ENCODE peak calls at places on chromosome 11, in eight cellular contexts. One of them, this sample, is unnamed.
A peak's percentile ranks its signal among the peaks of the same experiment; 100 is the strongest.

GRCh38 chr11:62680825-62681240 is 2.0 kb upstream of the UBXN1 start:
- DNase-seq in K562: peak; percentile 44
- DNase-seq in transverse colon: peak; percentile 53
- DNase-seq in spleen: no peak
- DNase-seq in hepatocyte: peak; percentile 78
- DNase-seq in foreskin keratinocyte: peak; percentile 62
- DNase-seq in stomach: peak; percentile 47
- DNase-seq in A549: peak; percentile 88
- DNase-seq in this sample: no peak

GRCh38 chr11:99383628-99384300 is 363.0 kb downstream of the CNTN5 start:
- DNase-seq in K562: no peak
- DNase-seq in transverse colon: no peak
- DNase-seq in spleen: no peak
- DNase-seq in hepatocyte: peak; percentile 16
- DNase-seq in foreskin keratinocyte: no peak
- DNase-seq in stomach: no peak
- DNase-seq in A549: no peak
- DNase-seq in this sample: no peak

GRCh38 chr11:111629499-111629898 is 27.2 kb downstream of the SIK2 start:
- DNase-seq in K562: no peak
- DNase-seq in transverse colon: no peak
- DNase-seq in spleen: no peak
- DNase-seq in hepatocyte: no peak
- DNase-seq in foreskin keratinocyte: peak; percentile 9
- DNase-seq in stomach: no peak
- DNase-seq in A549: no peak
- DNase-seq in this sample: no peak

GRCh38 chr11:105274631-105275030 is 135.1 kb upstream of the CARD18 start:
- DNase-seq in K562: no peak
- DNase-seq in transverse colon: no peak
- DNase-seq in spleen: no peak
- DNase-seq in hepatocyte: no peak
- DNase-seq in foreskin keratinocyte: peak; percentile 7
- DNase-seq in stomach: no peak
- DNase-seq in A549: no peak
- DNase-seq in this sample: no peak

GRCh38 chr11:114059278-114059983 is at the start of gene ZBTB16:
- DNase-seq in K562: peak; percentile 66
- DNase-seq in transverse colon: peak; percentile 88
- DNase-seq in spleen: peak; percentile 95
- DNase-seq in hepatocyte: peak; percentile 92
- DNase-seq in foreskin keratinocyte: no peak
- DNase-seq in stomach: peak; percentile 86
- DNase-seq in A549: no peak
- DNase-seq in this sample: no peak

GRCh38 chr11:70505761-70506657 is 107.7 kb downstream of the CTTN start:
- DNase-seq in K562: no peak
- DNase-seq in transverse colon: no peak
- DNase-seq in spleen: peak; percentile 69
- DNase-seq in hepatocyte: no peak
- DNase-seq in foreskin keratinocyte: no peak
- DNase-seq in stomach: no peak
- DNase-seq in A549: no peak
- DNase-seq in this sample: peak; percentile 42

GRCh38 chr11:100785148-100785983 is 98.3 kb downstream of the ARHGAP42 start:
- DNase-seq in K562: no peak
- DNase-seq in transverse colon: no peak
- DNase-seq in spleen: no peak
- DNase-seq in hepatocyte: no peak
- DNase-seq in foreskin keratinocyte: no peak
- DNase-seq in stomach: peak; percentile 42
- DNase-seq in A549: peak; percentile 29
- DNase-seq in this sample: no peak

GRCh38 chr11:93525601-93526000 is 17.6 kb downstream of the SMCO4 start:
- DNase-seq in K562: no peak
- DNase-seq in transverse colon: no peak
- DNase-seq in spleen: no peak
- DNase-seq in hepatocyte: peak; percentile 21
- DNase-seq in foreskin keratinocyte: no peak
- DNase-seq in stomach: no peak
- DNase-seq in A549: no peak
- DNase-seq in this sample: no peak

GRCh38 chr11:106178361-106178760 is 100.9 kb downstream of the AASDHPPT start:
- DNase-seq in K562: no peak
- DNase-seq in transverse colon: no peak
- DNase-seq in spleen: no peak
- DNase-seq in hepatocyte: no peak
- DNase-seq in foreskin keratinocyte: peak; percentile 37
- DNase-seq in stomach: no peak
- DNase-seq in A549: no peak
- DNase-seq in this sample: no peak

GRCh38 chr11:44737222-44737621 is 10.5 kb downstream of the TSPAN18 start:
- DNase-seq in K562: no peak
- DNase-seq in transverse colon: no peak
- DNase-seq in spleen: no peak
- DNase-seq in hepatocyte: no peak
- DNase-seq in foreskin keratinocyte: no peak
- DNase-seq in stomach: no peak
- DNase-seq in A549: no peak
- DNase-seq in this sample: no peak

GRCh38 chr11:108781921-108782320 is 117.1 kb downstream of the DDX10 start:
- DNase-seq in K562: no peak
- DNase-seq in transverse colon: no peak
- DNase-seq in spleen: no peak
- DNase-seq in hepatocyte: no peak
- DNase-seq in foreskin keratinocyte: no peak
- DNase-seq in stomach: no peak
- DNase-seq in A549: no peak
- DNase-seq in this sample: no peak

GRCh38 chr11:119421941-119422504 is 949 bp downstream of the THY1 start:
- DNase-seq in K562: no peak
- DNase-seq in transverse colon: no peak
- DNase-seq in spleen: no peak
- DNase-seq in hepatocyte: peak; percentile 32
- DNase-seq in foreskin keratinocyte: peak; percentile 23
- DNase-seq in stomach: no peak
- DNase-seq in A549: no peak
- DNase-seq in this sample: no peak

GRCh38 chr11:11192541-11192940 is 160.5 kb downstream of the CSNK2A3 start:
- DNase-seq in K562: no peak
- DNase-seq in transverse colon: no peak
- DNase-seq in spleen: no peak
- DNase-seq in hepatocyte: no peak
- DNase-seq in foreskin keratinocyte: no peak
- DNase-seq in stomach: no peak
- DNase-seq in A549: no peak
- DNase-seq in this sample: no peak

GRCh38 chr11:94845622-94846021 is 77.5 kb downstream of the AMOTL1 start:
- DNase-seq in K562: no peak
- DNase-seq in transverse colon: no peak
- DNase-seq in spleen: no peak
- DNase-seq in hepatocyte: peak; percentile 25
- DNase-seq in foreskin keratinocyte: peak; percentile 89
- DNase-seq in stomach: peak; percentile 78
- DNase-seq in A549: peak; percentile 26
- DNase-seq in this sample: no peak

GRCh38 chr11:77637345-77638165 is at the start of gene CLNS1A:
- DNase-seq in K562: peak; percentile 75
- DNase-seq in transverse colon: peak; percentile 87
- DNase-seq in spleen: peak; percentile 94
- DNase-seq in hepatocyte: peak; percentile 91
- DNase-seq in foreskin keratinocyte: peak; percentile 85
- DNase-seq in stomach: peak; percentile 86
- DNase-seq in A549: peak; percentile 93
- DNase-seq in this sample: peak; percentile 83
- TF ChIP-seq CTCF in K562: no peak
- TF ChIP-seq CTCF in transverse colon: no peak
- TF ChIP-seq CTCF in spleen: no peak
- TF ChIP-seq CTCF in hepatocyte: no peak
- TF ChIP-seq CTCF in foreskin keratinocyte: no peak
- TF ChIP-seq CTCF in stomach: no peak
- TF ChIP-seq CTCF in A549: no peak
- TF ChIP-seq CTCF in this sample: no peak

DNA sequence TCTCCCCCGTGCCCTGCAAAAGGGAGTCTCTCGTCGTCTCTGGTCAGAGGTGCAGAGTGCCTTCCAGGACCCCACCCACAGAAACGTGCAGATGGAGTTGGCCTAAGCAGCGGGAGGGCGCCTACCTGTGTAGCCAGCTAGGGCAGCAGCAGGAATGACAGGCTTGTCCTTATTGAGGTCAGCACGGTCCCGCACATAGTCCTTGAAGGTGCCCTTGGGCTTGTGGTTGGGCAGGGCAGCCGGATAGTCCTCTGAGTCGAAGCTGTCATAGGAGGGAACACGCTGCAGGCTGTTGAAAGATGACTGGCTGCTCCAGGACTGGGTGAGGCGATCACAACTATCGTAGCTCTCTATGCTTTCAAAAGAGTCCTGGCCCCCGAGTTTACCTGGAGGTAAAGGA is 107.3 kb downstream of the ETS1 start:
- DNase-seq in K562: no peak
- DNase-seq in transverse colon: no peak
- DNase-seq in spleen: no peak
- DNase-seq in hepatocyte: no peak
- DNase-seq in foreskin keratinocyte: no peak
- DNase-seq in stomach: no peak
- DNase-seq in A549: no peak
- DNase-seq in this sample: no peak
- H3K27ac ChIP-seq in K562: no peak overlapping the region
- H3K27ac ChIP-seq in transverse colon: peak overlapping the region; percentile 66
- H3K27ac ChIP-seq in spleen: peak overlapping the region; percentile 87
- H3K27ac ChIP-seq in hepatocyte: no peak overlapping the region
- H3K27ac ChIP-seq in foreskin keratinocyte: no peak overlapping the region
- H3K27ac ChIP-seq in stomach: peak overlapping the region; percentile 71
- H3K27ac ChIP-seq in A549: no peak overlapping the region
- H3K27ac ChIP-seq in this sample: no peak overlapping the region

GRCh38 chr11:73402834-73403185 is 26.6 kb downstream of the RELT start:
- DNase-seq in K562: no peak
- DNase-seq in transverse colon: no peak
- DNase-seq in spleen: no peak
- DNase-seq in hepatocyte: no peak
- DNase-seq in foreskin keratinocyte: no peak
- DNase-seq in stomach: no peak
- DNase-seq in A549: no peak
- DNase-seq in this sample: no peak

GRCh38 chr11:73403541-73403940 is 27.3 kb downstream of the RELT start:
- DNase-seq in K562: no peak
- DNase-seq in transverse colon: no peak
- DNase-seq in spleen: no peak
- DNase-seq in hepatocyte: no peak
- DNase-seq in foreskin keratinocyte: no peak
- DNase-seq in stomach: no peak
- DNase-seq in A549: no peak
- DNase-seq in this sample: no peak

GRCh38 chr11:73405146-73405510 is 28.9 kb downstream of the RELT start:
- DNase-seq in K562: no peak
- DNase-seq in transverse colon: no peak
- DNase-seq in spleen: no peak
- DNase-seq in hepatocyte: no peak
- DNase-seq in foreskin keratinocyte: no peak
- DNase-seq in stomach: no peak
- DNase-seq in A549: no peak
- DNase-seq in this sample: no peak

GRCh38 chr11:73404506-73405145 is 28.4 kb downstream of the RELT start:
- DNase-seq in K562: no peak
- DNase-seq in transverse colon: no peak
- DNase-seq in spleen: no peak
- DNase-seq in hepatocyte: no peak
- DNase-seq in foreskin keratinocyte: no peak
- DNase-seq in stomach: no peak
- DNase-seq in A549: no peak
- DNase-seq in this sample: no peak

GRCh38 chr11:73404048-73404447 is 27.8 kb downstream of the RELT start:
- DNase-seq in K562: peak; percentile 57
- DNase-seq in transverse colon: peak; percentile 49
- DNase-seq in spleen: peak; percentile 77
- DNase-seq in hepatocyte: peak; percentile 74
- DNase-seq in foreskin keratinocyte: no peak
- DNase-seq in stomach: peak; percentile 54
- DNase-seq in A549: peak; percentile 63
- DNase-seq in this sample: no peak
- TF ChIP-seq CTCF in K562: peak; percentile 80
- TF ChIP-seq CTCF in transverse colon: peak; percentile 50
- TF ChIP-seq CTCF in spleen: peak; percentile 47
- TF ChIP-seq CTCF in hepatocyte: peak; percentile 61
- TF ChIP-seq CTCF in foreskin keratinocyte: peak; percentile 68
- TF ChIP-seq CTCF in stomach: no peak
- TF ChIP-seq CTCF in A549: peak; percentile 45
- TF ChIP-seq CTCF in this sample: peak; percentile 51

GRCh38 chr11:96257036-96257435 is 86.0 kb downstream of the MAML2 start:
- DNase-seq in K562: no peak
- DNase-seq in transverse colon: no peak
- DNase-seq in spleen: no peak
- DNase-seq in hepatocyte: no peak
- DNase-seq in foreskin keratinocyte: no peak
- DNase-seq in stomach: no peak
- DNase-seq in A549: no peak
- DNase-seq in this sample: no peak
- H3K27ac ChIP-seq in K562: peak overlapping the region; percentile 49
- H3K27ac ChIP-seq in transverse colon: peak overlapping the region; percentile 73
- H3K27ac ChIP-seq in spleen: peak overlapping the region; percentile 89
- H3K27ac ChIP-seq in hepatocyte: peak overlapping the region; percentile 62
- H3K27ac ChIP-seq in foreskin keratinocyte: no peak overlapping the region
- H3K27ac ChIP-seq in stomach: no peak overlapping the region
- H3K27ac ChIP-seq in A549: peak overlapping the region; percentile 23
- H3K27ac ChIP-seq in this sample: no peak overlapping the region

DNA sequence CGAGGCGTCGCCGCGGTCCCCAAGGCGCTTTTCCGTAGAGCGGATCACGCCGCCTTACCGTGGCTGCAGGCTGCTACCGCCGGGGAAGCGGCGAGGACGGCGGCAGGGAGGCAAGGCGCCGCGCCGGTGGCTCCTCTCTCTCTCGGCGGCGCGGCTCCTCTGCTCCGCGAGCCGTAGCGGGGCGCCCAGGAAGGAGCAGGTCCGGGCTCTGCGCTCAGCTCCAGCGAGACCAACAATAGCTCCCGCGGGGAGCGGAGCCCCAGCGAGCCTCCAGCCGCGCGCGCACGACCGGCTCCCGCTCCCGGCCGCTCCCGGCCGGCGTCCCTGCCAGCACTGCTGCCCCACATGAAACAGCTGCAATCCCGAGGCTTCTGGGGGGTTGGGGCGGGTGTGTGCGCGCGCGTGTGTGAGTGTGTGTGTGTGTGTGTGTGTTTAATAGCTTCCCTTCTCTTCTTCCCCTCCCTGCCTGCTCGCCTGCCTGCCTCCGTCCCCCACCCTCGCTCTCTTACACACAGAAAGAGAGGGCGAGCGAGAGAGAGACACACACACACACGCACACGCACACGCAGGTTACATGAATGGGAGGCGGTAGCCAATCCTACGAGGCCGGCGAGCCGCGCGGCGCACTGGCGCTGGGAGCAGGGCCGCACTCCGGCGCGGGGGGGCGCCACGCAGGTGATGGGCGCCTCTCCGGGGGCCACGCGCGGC is at the start of gene TENM4:
- DNase-seq in K562: no peak
- DNase-seq in transverse colon: peak; percentile 35
- DNase-seq in spleen: peak; percentile 89
- DNase-seq in hepatocyte: peak; percentile 91
- DNase-seq in foreskin keratinocyte: peak; percentile 80
- DNase-seq in stomach: peak; percentile 56
- DNase-seq in A549: peak; percentile 28
- DNase-seq in this sample: peak; percentile 69
- TF ChIP-seq CTCF in K562: no peak
- TF ChIP-seq CTCF in transverse colon: no peak
- TF ChIP-seq CTCF in spleen: no peak
- TF ChIP-seq CTCF in hepatocyte: peak; percentile 48
- TF ChIP-seq CTCF in foreskin keratinocyte: peak; percentile 83
- TF ChIP-seq CTCF in stomach: no peak
- TF ChIP-seq CTCF in A549: no peak
- TF ChIP-seq CTCF in this sample: peak; percentile 69

This sample was measured in RWPE2.